ENCODE peak calls at places on chromosomes 2 and 18, in seven cellular contexts. M is progenitor cell of endocrine pancreas; Z is NCI-H1092 treated with DMSO at 0.1 percent for 48 hours; D is AG08396; A is activated T-cell treated with anti-CD3 and anti-CD28 coated beads, Interleukin-2, amount 50 U/mL, for 72 hours; E is GM13976; I is GOT3. N is an unnamed sample.
A peak's percentile ranks its signal among the peaks of the same experiment; 100 is the strongest.

GRCh38 chr2:64056021-64056420 is 36.8 kb upstream of the VPS54 start:
- DNase-seq in M (no peak), Z (no peak), D (no peak), A (no peak), E (no peak), I (no peak), N (no peak)

GRCh38 chr2:56009758-56010534 is 86.4 kb upstream of the EFEMP1 start:
- DNase-seq in M (no peak), Z (peak; percentile 71), D (peak; percentile 11), A (no peak), E (no peak), I (no peak), N (no peak)

GRCh38 chr2:239154971-239155805 is 245.6 kb downstream of the HDAC4 start:
- DNase-seq in M (no peak), Z (no peak), D (no peak), A (no peak), E (no peak), I (no peak), N (no peak)

GRCh38 chr18:69936191-69936558 is 11.5 kb downstream of the CD226 start:
- DNase-seq in M (no peak), Z (no peak), D (no peak), A (no peak), E (no peak), I (no peak), N (no peak)

GRCh38 chr2:8003462-8004075 is 678.3 kb upstream of the ID2 start:
- DNase-seq in M (no peak), Z (peak; percentile 18), D (peak; percentile 79), A (no peak), E (no peak), I (no peak), N (peak; percentile 28)

GRCh38 chr18:25230658-25231326 is 121.2 kb downstream of the ZNF521 start:
- DNase-seq in M (no peak), Z (no peak), D (peak; percentile 76), A (no peak), E (no peak), I (peak; percentile 1), N (peak; percentile 46)

GRCh38 chr18:79315589-79315988 is 80.1 kb upstream of the NFATC1 start:
- DNase-seq in M (no peak), Z (peak; percentile 94), D (no peak), A (no peak), E (no peak), I (no peak), N (no peak)

GRCh38 chr2:71223767-71224333 is 3.1 kb downstream of the PAIP2B start:
- DNase-seq in M (no peak), Z (peak; percentile 56), D (no peak), A (peak; percentile 14), E (no peak), I (no peak), N (no peak)

GRCh38 chr2:229943171-229943570 is 20.9 kb downstream of the FBXO36 start:
- DNase-seq in M (no peak), Z (no peak), D (no peak), A (no peak), E (no peak), I (no peak), N (no peak)

GRCh38 chr2:57890462-57890861 is 156.1 kb upstream of the VRK2 start:
- DNase-seq in M (no peak), Z (no peak), D (peak; percentile 6), A (no peak), E (no peak), I (no peak), N (no peak)

GRCh38 chr2:163884416-163884815 is 148.6 kb upstream of the FIGN start:
- DNase-seq in M (no peak), Z (no peak), D (no peak), A (no peak), E (no peak), I (no peak), N (no peak)

GRCh38 chr2:105595536-105595935 is 149.2 kb upstream of the NCK2 start:
- DNase-seq in M (no peak), Z (no peak), D (no peak), A (peak; percentile 42), E (no peak), I (no peak), N (no peak)

GRCh38 chr2:50724837-50725236 is 307.1 kb downstream of the NRXN1 start:
- DNase-seq in M (no peak), Z (no peak), D (no peak), A (no peak), E (no peak), I (no peak), N (no peak)

GRCh38 chr2:146806295-146807005 is 1038.4 kb upstream of the ACVR2A start:
- DNase-seq in M (no peak), Z (no peak), D (no peak), A (no peak), E (no peak), I (no peak), N (no peak)

GRCh38 chr2:51510298-51510697 is 478.4 kb upstream of the NRXN1 start:
- DNase-seq in M (no peak), Z (no peak), D (no peak), A (no peak), E (no peak), I (no peak), N (no peak)

GRCh38 chr2:231361701-231362588 is 33.6 kb upstream of the B3GNT7 start:
- DNase-seq in M (no peak), Z (no peak), D (no peak), A (peak; percentile 17), E (peak; percentile 87), I (no peak), N (no peak)

GRCh38 chr2:106192752-106193490 is 1.2 kb downstream of the UXS1 start:
- DNase-seq in M (no peak), Z (peak; percentile 24), D (peak; percentile 59), A (peak; percentile 71), E (peak; percentile 71), I (peak; percentile 15), N (no peak)